ENCODE peak calls at places on chromosomes 16 and 17, in eight cellular contexts. C is heart left ventricle; E is BE2C; I is HAP-1; G is Caco-2; S is CD4-positive, alpha-beta memory T cell; U is neuronal stem cell; D is cardiac muscle cell. N is an unnamed sample.

GRCh38 chr17:19397556-19398041 is 10.6 kb upstream of the MFAP4 start:
- DNase-seq in U (no peak), E (no peak), C (no peak), D (no peak), S (no peak), G (no peak), I (no peak), N (no peak)

GRCh38 chr17:42680331-42680808 is 1.3 kb downstream of the CCR10 start:
- DNase-seq in S (no peak), I (peak; percentile 59), C (peak; percentile 42), D (no peak), U (no peak), E (no peak), G (peak; percentile 37), N (no peak)

GRCh38 chr16:5027575-5028235 is 6.0 kb downstream of the NAGPA start:
- DNase-seq in I (no peak), G (no peak), E (no peak), C (no peak), U (no peak), S (no peak), D (no peak), N (no peak)

GRCh38 chr16:11497329-11497805 is 89.4 kb downstream of the LITAF start:
- DNase-seq in C (peak; percentile 90), D (peak; percentile 65), G (peak; percentile 27), I (peak; percentile 72), U (no peak), E (peak; percentile 76), S (no peak), N (no peak)

GRCh38 chr16:8703693-8704092 is 29.3 kb downstream of the ABAT start:
- DNase-seq in C (no peak), G (no peak), E (no peak), D (no peak), I (no peak), U (no peak), S (no peak), N (no peak)

GRCh38 chr17:7782237-7782636 is 51.8 kb upstream of the KDM6B start:
- DNase-seq in E (no peak), C (no peak), G (no peak), S (no peak), I (no peak), U (no peak), D (peak; percentile 60), N (no peak)

GRCh38 chr17:40074871-40075215 is 12.1 kb downstream of the THRA start:
- DNase-seq in E (no peak), D (peak; percentile 25), G (no peak), S (no peak), U (no peak), C (no peak), I (no peak), N (no peak)

GRCh38 chr16:86210403-86211193 is 299.7 kb upstream of the FOXF1 start:
- DNase-seq in G (no peak), D (no peak), S (no peak), I (no peak), U (no peak), E (no peak), C (no peak), N (no peak)

GRCh38 chr17:70109497-70109896 is 34.5 kb downstream of the KCNJ16 start:
- DNase-seq in U (no peak), I (no peak), D (no peak), C (peak; percentile 20), S (no peak), E (no peak), G (no peak), N (no peak)

DNA sequence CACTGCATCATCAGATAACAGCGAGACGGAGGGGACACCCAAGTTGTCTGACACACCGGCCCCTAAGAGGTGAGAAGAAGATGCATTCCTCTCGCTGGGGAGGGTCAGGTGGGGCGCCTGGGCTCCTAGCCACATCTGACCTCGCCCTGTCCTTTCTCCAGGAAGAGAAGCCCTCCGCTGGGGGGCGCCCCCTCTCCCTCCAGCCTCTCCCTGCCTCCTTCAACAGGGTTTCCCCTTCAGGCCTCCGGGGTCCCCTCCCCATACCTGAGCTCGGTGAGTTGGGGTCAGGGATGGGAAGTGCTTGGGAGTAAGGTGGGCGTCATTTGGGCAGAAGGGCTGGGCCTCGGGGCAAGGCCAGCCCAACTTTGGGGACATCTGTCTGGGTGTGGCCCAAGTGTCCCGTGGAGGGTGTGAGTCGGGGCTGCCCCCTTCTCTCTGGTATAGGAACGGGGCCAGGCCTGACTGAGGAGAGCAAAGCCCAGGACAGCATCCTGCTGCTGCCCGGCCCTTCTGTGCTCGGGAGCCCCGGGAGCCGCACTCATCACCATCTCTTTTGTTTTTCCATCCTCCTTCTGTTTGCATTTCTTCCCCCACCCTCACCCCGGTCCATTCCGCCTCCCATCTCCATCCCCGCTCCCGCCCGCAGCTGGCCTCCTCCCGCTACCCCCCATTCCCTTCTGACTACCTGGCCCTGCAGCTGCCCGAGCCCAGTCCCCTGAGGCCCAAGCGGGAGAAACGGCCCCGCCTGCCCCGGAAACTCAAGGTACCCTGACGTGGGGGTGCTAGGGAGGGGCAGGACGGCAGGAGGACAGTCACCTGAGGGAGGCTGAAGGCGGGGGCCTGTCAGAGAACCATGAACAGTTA is 5.0 kb downstream of the INO80E start:
- DNase-seq in G (no peak), E (no peak), D (no peak), I (no peak), U (no peak), C (no peak), S (no peak), N (no peak)
- H3K4me3 ChIP-seq in G (no peak overlapping the region), E (no peak overlapping the region), D (no peak overlapping the region), I (no peak overlapping the region), U (no peak overlapping the region), C (no peak overlapping the region), S (no peak overlapping the region), N (no peak overlapping the region)

GRCh38 chr16:3264137-3265036 is 8.0 kb upstream of the MEFV start:
- DNase-seq in G (peak; percentile 98), E (peak; percentile 99), S (peak; percentile 93), I (peak; percentile 99), U (peak; percentile 89), C (peak; percentile 97), D (peak; percentile 99), N (peak; percentile 95)

GRCh38 chr16:3266873-3267537 is 10.6 kb upstream of the MEFV start:
- DNase-seq in G (peak; percentile 37), U (no peak), D (peak; percentile 72), C (no peak), I (peak; percentile 18), E (peak; percentile 44), S (no peak), N (no peak)

GRCh38 chr16:3259097-3259496 is 2.7 kb upstream of the MEFV start:
- DNase-seq in C (peak; percentile 48), D (peak; percentile 55), S (no peak), E (no peak), G (no peak), U (no peak), I (no peak), N (no peak)

GRCh38 chr16:3259829-3260228 is 3.4 kb upstream of the MEFV start:
- DNase-seq in E (no peak), U (no peak), I (no peak), G (no peak), S (no peak), D (no peak), C (no peak), N (no peak)

DNA sequence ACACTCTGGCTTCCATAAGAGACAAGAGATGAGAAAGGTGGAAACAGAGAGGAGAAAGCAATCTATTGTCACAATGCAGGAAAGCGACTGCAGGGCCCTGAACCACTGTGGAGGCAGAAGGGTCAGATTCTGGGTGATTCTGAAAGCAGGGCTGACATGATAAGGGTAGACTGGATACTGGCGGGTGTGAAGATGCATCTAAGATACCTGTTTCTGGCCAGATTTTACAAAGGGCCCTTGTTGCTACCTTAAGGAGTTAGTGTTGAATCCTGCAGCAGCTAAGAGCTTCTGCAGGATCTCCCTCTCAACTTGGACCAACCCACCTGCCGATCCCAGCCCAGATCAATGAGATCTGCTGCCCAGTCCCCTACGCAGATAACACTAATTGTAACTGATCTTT is 6.1 kb upstream of the MEFV start:
- DNase-seq in S (no peak), U (no peak), G (no peak), I (no peak), C (no peak), D (no peak), E (no peak), N (no peak)
- H3K9me3 ChIP-seq in S (no peaks in the 10 kb centered on the region), U (peaks cover 6% of the 10 kb centered on the region), G (no peaks in the 10 kb centered on the region), I (peaks cover 7% of the 10 kb centered on the region), C (no peaks in the 10 kb centered on the region), D (no peaks in the 10 kb centered on the region), E (no peaks in the 10 kb centered on the region), N (no peaks in the 10 kb centered on the region)

DNA sequence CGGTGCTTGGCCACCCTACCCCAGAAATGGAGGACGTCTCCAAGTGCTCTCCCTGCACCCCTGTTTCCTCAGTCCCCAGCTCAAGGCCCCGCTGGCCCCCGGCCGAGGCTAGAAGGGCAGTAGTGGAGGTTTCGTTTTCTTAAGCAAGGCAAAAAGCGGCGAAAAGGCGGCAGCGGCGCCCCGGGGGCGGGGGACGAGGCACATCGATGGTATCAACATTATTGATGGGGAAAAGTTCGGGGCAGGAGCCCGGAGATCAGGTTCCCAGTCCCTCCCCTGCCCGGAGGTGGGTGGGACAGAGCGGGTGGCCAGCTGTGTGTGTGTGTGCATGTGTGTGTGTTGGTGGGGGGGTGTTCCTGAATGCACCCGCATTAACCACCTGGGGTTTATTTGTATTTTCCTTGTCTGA is 4.1 kb upstream of the SALL1 start:
- DNase-seq in U (no peak), D (no peak), G (no peak), C (no peak), E (no peak), S (no peak), I (peak; percentile 16), N (no peak)
- H3K4me3 ChIP-seq in U (peak overlapping the region; percentile 41), D (peak overlapping the region; percentile 35), G (no peak overlapping the region), C (peak overlapping the region; percentile 7), E (no peak overlapping the region), S (no peak overlapping the region), I (peak overlapping the region; percentile 27), N (no peak overlapping the region)

DNA sequence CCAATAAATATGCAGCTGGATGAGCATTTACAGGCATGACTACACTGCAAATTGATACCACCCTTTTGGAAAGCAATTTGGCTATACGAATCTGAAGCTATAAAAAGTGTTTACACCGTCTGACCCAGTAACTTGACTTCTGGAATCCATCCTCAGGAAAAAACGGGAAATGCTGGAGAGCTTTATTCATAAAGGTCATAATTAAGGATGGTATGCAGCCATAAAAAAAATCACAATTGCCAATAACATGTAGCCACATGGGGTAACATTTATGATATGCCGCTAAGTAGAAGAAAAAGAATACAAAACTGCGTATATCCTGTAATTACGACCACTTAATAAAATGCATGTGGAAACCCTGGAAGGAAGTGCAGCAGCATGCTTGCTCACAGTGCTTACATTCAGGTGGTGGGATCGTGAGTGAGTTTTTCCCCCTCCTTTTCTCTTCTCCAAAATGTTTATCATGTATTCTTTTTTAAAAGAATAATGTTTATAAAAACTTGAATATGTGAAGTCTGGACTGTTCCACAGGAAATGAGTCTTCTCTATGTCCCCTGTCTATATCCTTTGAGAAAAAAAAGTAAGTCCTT is 34.2 kb downstream of the COPRS start:
- DNase-seq in I (no peak), S (no peak), G (no peak), E (no peak), U (no peak), C (no peak), D (no peak), N (no peak)
- H3K9me3 ChIP-seq in I (no peaks in the 10 kb centered on the region), S (no peaks in the 10 kb centered on the region), G (no peaks in the 10 kb centered on the region), E (no peaks in the 10 kb centered on the region), U (no peaks in the 10 kb centered on the region), C (no peaks in the 10 kb centered on the region), D (no peaks in the 10 kb centered on the region), N (no peaks in the 10 kb centered on the region)

N was measured in CD4-positive, CD25-positive, alpha-beta regulatory T cell.